ENCODE peak calls at places on chromosomes 1 and 21, in four cellular contexts. A is esophagus squamous epithelium, X is fibroblast of mammary gland, F is brain microvascular endothelial cell. V is an unnamed sample.
A peak's percentile ranks its signal among the peaks of the same experiment; 100 is the strongest.

GRCh38 chr1:208450958-208451357 is 206.8 kb upstream of the PLXNA2 start:
- DNase-seq in A (no peak), X (no peak), F (no peak), V (no peak)

GRCh38 chr1:166822385-166822784 is 16.9 kb upstream of the POGK start:
- DNase-seq in F (no peak), A (no peak), X (no peak), V (no peak)

GRCh38 chr1:198124665-198125064 is 32.1 kb upstream of the NEK7 start:
- DNase-seq in A (no peak), F (no peak), X (no peak), V (no peak)

GRCh38 chr1:84632975-84633427 is 57.3 kb downstream of the SSX2IP start:
- DNase-seq in X (peak; percentile 82), F (peak; percentile 35), A (no peak), V (peak; percentile 18)

GRCh38 chr1:50419907-50420248 is 3.4 kb downstream of the DMRTA2 start:
- DNase-seq in A (no peak), F (no peak), X (no peak), V (no peak)

GRCh38 chr1:197763307-197763706 is 12.0 kb downstream of the DENND1B start:
- DNase-seq in F (no peak), X (peak; percentile 7), A (no peak), V (no peak)

GRCh38 chr1:72282690-72283203 is 408 bp upstream of the NEGR1 start:
- DNase-seq in X (peak; percentile 86), F (peak; percentile 92), A (no peak), V (peak; percentile 83)

GRCh38 chr1:45843474-45843905 is 40.1 kb downstream of the MAST2 start:
- DNase-seq in F (no peak), A (no peak), X (peak; percentile 55), V (no peak)

GRCh38 chr1:208868554-208868953 is 624.4 kb upstream of the PLXNA2 start:
- DNase-seq in X (no peak), A (no peak), F (no peak), V (no peak)

GRCh38 chr1:9289724-9290493 is 2.8 kb upstream of the SPSB1 start:
- DNase-seq in A (no peak), X (peak; percentile 96), F (peak; percentile 75), V (peak; percentile 71)

GRCh38 chr1:113536182-113536780 is 146.0 kb downstream of the MAGI3 start:
- DNase-seq in A (no peak), X (peak; percentile 67), F (no peak), V (no peak)

GRCh38 chr21:44293551-44294231 is 6.2 kb upstream of the PFKL start:
- DNase-seq in X (no peak), A (no peak), F (no peak), V (no peak)

GRCh38 chr1:242209063-242209462 is 210.2 kb upstream of the MAP1LC3C start:
- DNase-seq in F (no peak), X (no peak), A (no peak), V (no peak)

GRCh38 chr1:64861611-64862010 is 104.7 kb downstream of the JAK1 start:
- DNase-seq in A (no peak), X (peak; percentile 26), F (no peak), V (no peak)

GRCh38 chr1:89068291-89068690 is 3.3 kb upstream of the GBP1 start:
- DNase-seq in F (peak; percentile 62), A (no peak), X (peak; percentile 79), V (peak; percentile 20)

GRCh38 chr1:154198756-154199562 is 7.1 kb upstream of the TPM3 start:
- DNase-seq in F (peak; percentile 65), X (peak; percentile 70), A (no peak), V (no peak)

GRCh38 chr1:3778590-3779264 is 6.2 kb downstream of the SMIM1 start:
- DNase-seq in X (no peak), F (no peak), A (no peak), V (no peak)

GRCh38 chr1:25732821-25733220 is 67.2 kb upstream of the SELENON start:
- DNase-seq in F (no peak), X (no peak), A (no peak), V (no peak)

GRCh38 chr1:113747376-113747775 is 11.9 kb downstream of the PHTF1 start:
- DNase-seq in F (no peak), A (no peak), X (peak; percentile 17), V (no peak)

GRCh38 chr1:157813269-157813668 is 6.7 kb downstream of the FCRL1 start:
- DNase-seq in X (no peak), A (no peak), F (no peak), V (no peak)

GRCh38 chr1:29698033-29698432 is 461.7 kb downstream of the PTPRU start:
- DNase-seq in A (no peak), X (peak; percentile 74), F (peak; percentile 61), V (no peak)
- TF ChIP-seq CTCF in A (no peak), X (peak; percentile 79), F (peak; percentile 89), V (peak; percentile 84)

GRCh38 chr1:43994071-43994470 is 2.7 kb downstream of the CCDC24 start:
- DNase-seq in A (no peak), X (no peak), F (no peak), V (no peak)

GRCh38 chr1:43991200-43991475 is 261 bp upstream of the CCDC24 start:
- DNase-seq in X (no peak), F (no peak), A (no peak), V (no peak)

GRCh38 chr1:43991476-43992231 is at the start of gene CCDC24:
- DNase-seq in A (no peak), F (peak; percentile 54), X (peak; percentile 66), V (peak; percentile 24)

GRCh38 chr1:43993206-43993914 is 2.0 kb downstream of the CCDC24 start:
- DNase-seq in A (no peak), X (no peak), F (no peak), V (no peak)

GRCh38 chr1:43992232-43992995 is 1.0 kb downstream of the CCDC24 start:
- DNase-seq in X (no peak), F (no peak), A (no peak), V (no peak)
- H3K4me3 ChIP-seq in X (peak overlapping the region; percentile 64), F (peak overlapping the region; percentile 69), A (peak overlapping the region; percentile 59), V (peak overlapping the region; percentile 75)

DNA sequence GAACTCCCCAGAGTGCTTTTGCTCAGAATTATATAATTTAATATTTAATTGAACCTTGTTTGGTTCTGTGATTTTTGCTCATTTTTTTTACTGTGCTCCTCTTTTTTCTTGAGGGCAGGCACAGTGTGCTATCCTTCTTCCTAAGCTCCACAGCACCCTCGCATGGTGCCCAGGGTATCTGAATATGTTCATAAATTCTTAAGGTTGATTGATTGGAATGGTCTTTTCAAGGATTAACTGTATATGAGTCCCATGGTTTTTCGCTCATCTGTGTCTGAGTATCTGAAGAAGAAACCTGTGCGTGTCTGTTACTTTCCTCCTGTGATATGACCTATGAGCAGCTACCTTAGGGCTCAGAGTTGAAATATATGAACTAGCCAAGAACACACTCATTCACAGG is 393.7 kb downstream of the HLX start:
- DNase-seq in X (no peak), A (no peak), F (no peak), V (no peak)
- TF ChIP-seq CTCF in X (peak; percentile 13), A (no peak), F (no peak), V (no peak)

DNA sequence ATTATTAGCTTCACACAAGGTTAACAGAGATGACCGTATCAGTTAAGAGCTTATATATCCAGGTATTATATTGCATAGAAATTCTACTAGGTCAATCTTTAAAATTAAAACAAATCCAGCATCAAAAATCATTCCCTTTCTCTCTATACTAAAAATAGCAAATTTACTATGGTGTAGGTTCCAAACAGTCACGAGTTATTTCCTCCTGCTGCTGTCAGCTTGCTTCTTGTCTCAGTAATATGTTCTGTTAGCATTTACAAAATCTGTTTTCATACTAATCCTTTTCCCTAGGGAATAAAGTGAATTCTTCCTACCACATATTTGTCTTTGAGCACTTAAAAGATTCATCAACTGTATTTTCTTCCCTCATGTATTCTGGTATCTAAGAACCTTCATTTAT is 2.5 kb downstream of the WDR26 start:
- DNase-seq in F (no peak), X (peak; percentile 64), A (no peak), V (no peak)
- H3K4me3 ChIP-seq in F (peak overlapping the region; percentile 84), X (peak overlapping the region; percentile 70), A (peak overlapping the region; percentile 98), V (peak overlapping the region; percentile 87)

GRCh38 chr1:39354572-39354971 is 136.9 kb upstream of the BMP8A start:
- DNase-seq in A (no peak), X (no peak), F (no peak), V (no peak)
- TF ChIP-seq CTCF in A (no peak), X (peak; percentile 1), F (no peak), V (peak; percentile 8)

GRCh38 chr1:24139846-24140425 is 3.0 kb downstream of the IL22RA1 start:
- DNase-seq in X (no peak), F (no peak), A (no peak), V (no peak)

GRCh38 chr1:24139159-24139489 is 3.8 kb downstream of the IL22RA1 start:
- DNase-seq in X (no peak), F (no peak), A (no peak), V (no peak)

GRCh38 chr1:24142546-24143431 is at the start of gene IL22RA1:
- DNase-seq in X (no peak), F (peak; percentile 12), A (no peak), V (no peak)

GRCh38 chr1:24140741-24141181 is 2.2 kb downstream of the IL22RA1 start:
- DNase-seq in F (no peak), A (no peak), X (no peak), V (no peak)

GRCh38 chr1:24141311-24141997 is 1.5 kb downstream of the IL22RA1 start:
- DNase-seq in F (no peak), A (no peak), X (no peak), V (no peak)
- H3K4me3 ChIP-seq in F (no peak overlapping the region), A (peak overlapping the region; percentile 50), X (no peak overlapping the region), V (no peak overlapping the region)

GRCh38 chr1:213474054-213474453 is 423.0 kb downstream of the RPS6KC1 start:
- DNase-seq in X (no peak), A (no peak), F (no peak), V (no peak)
- TF ChIP-seq CTCF in X (no peak), A (no peak), F (no peak), V (no peak)

GRCh38 chr1:203291201-203292096 is 13.9 kb upstream of the BTG2 start:
- DNase-seq in A (no peak), X (no peak), F (no peak), V (no peak)
- H3K4me3 ChIP-seq in A (no peak overlapping the region), X (no peak overlapping the region), F (no peak overlapping the region), V (no peak overlapping the region)

DNA sequence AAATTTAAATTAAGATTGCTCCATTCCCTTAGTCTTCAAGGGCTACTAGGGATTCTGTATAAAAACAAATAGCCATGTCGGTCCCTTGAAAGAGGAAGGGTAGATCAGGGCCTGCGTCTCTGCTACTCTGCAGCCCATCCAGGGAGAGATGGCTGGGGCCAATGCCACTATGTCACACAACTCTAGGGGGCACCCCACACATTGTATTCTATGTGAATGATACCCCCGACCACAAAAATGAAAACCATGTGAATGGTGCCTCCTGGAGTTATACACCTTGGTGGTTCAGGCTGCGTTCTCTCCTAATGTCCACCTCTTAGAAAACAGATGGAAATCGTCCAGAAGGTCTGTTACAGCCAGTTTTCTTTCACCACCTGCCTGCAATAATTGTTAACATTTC is 18.0 kb downstream of the PIK3C2B start:
- DNase-seq in F (no peak), X (no peak), A (no peak), V (no peak)
- TF ChIP-seq CTCF in F (no peak), X (no peak), A (no peak), V (no peak)